ENCODE peak calls at places on chromosomes 4 and X, in ten cellular contexts. H is brain pericyte; U is activated CD4-positive, alpha-beta T cell treated with anti-CD3 and anti-CD28 coated beads for 1 hour; X is hypothalamus; Y is left kidney; B is ACHN; A is kidney epithelial cell; F is CD8-positive, alpha-beta T cell; M is AML-193; I is globus pallidus. J is an unnamed sample.

GRCh38 chr4:188329526-188329925 is 190.3 kb downstream of the TRIML1 start:
- DNase-seq in M (no peak), Y (no peak), H (no peak), B (no peak), F (no peak), U (no peak), X (no peak), I (no peak), A (no peak), J (no peak)

GRCh38 chr4:39609454-39609911 is 29.2 kb downstream of the SMIM14 start:
- DNase-seq in I (no peak), A (no peak), Y (no peak), F (no peak), B (no peak), U (no peak), H (no peak), M (no peak), X (no peak), J (no peak)

GRCh38 chr4:3168029-3168428 is 80.9 kb upstream of the MSANTD1 start:
- DNase-seq in M (no peak), U (no peak), Y (no peak), I (no peak), A (no peak), H (no peak), F (no peak), X (no peak), B (no peak), J (peak)

GRCh38 chrX:38426785-38427184 is 74.4 kb downstream of the OTC start:
- DNase-seq in B (no peak), I (no peak), A (no peak), F (no peak), U (no peak), M (no peak), H (no peak), X (no peak), Y (peak), J (peak)

GRCh38 chr4:107800686-107801085 is 24.0 kb upstream of the SGMS2 start:
- DNase-seq in F (no peak), Y (no peak), A (no peak), U (no peak), B (no peak), H (no peak), X (no peak), M (no peak), I (no peak), J (no peak)

GRCh38 chr4:6582889-6583504 is 8.0 kb downstream of the MAN2B2 start:
- DNase-seq in I (no peak), U (no peak), Y (no peak), X (no peak), B (peak), F (no peak), A (no peak), H (no peak), M (no peak), J (no peak)

GRCh38 chr4:165517216-165517615 is 138.4 kb downstream of the CPE start:
- DNase-seq in B (no peak), F (no peak), U (no peak), A (no peak), Y (no peak), M (no peak), X (no peak), H (no peak), I (no peak), J (no peak)

GRCh38 chr4:9771069-9771468 is 10.4 kb upstream of the DRD5 start:
- DNase-seq in X (no peak), I (no peak), A (no peak), M (peak), B (no peak), H (no peak), U (no peak), Y (no peak), F (no peak), J (no peak)

GRCh38 chrX:72247206-72247944 is 8.5 kb upstream of the ERCC6L start:
- DNase-seq in H (no peak), M (no peak), U (no peak), X (no peak), A (no peak), F (no peak), I (no peak), Y (no peak), B (no peak), J (no peak)

GRCh38 chr4:89275587-89275986 is 32.0 kb downstream of the GPRIN3 start:
- DNase-seq in H (no peak), I (no peak), X (no peak), B (no peak), M (no peak), U (no peak), Y (peak), F (no peak), A (peak), J (no peak)

GRCh38 chr4:100299441-100299840 is 109.2 kb upstream of the DDIT4L start:
- DNase-seq in B (no peak), A (no peak), H (no peak), F (no peak), U (no peak), I (no peak), X (no peak), M (no peak), Y (no peak), J (no peak)

GRCh38 chr4:39823193-39823592 is 125.3 kb downstream of the UBE2K start:
- DNase-seq in X (no peak), Y (no peak), H (no peak), U (no peak), I (no peak), F (no peak), B (no peak), A (no peak), M (no peak), J (peak)

GRCh38 chrX:352582-353314 is 34.0 kb downstream of the PPP2R3B start:
- DNase-seq in B (no peak), Y (no peak), F (no peak), H (no peak), U (no peak), A (no peak), X (no peak), I (no peak), M (no peak), J (no peak)

GRCh38 chr4:127470290-127470809 is 162.4 kb upstream of the INTU start:
- DNase-seq in H (no peak), B (no peak), F (no peak), Y (no peak), X (no peak), U (no peak), M (no peak), A (no peak), I (no peak), J (no peak)

GRCh38 chr4:37748546-37748945 is 62.4 kb upstream of the RELL1 start:
- DNase-seq in Y (peak), B (no peak), M (peak), X (no peak), H (no peak), I (no peak), A (no peak), U (no peak), F (no peak), J (no peak)

GRCh38 chr4:26175905-26176304 is 144.9 kb upstream of the RBPJ start:
- DNase-seq in F (no peak), M (no peak), U (no peak), I (no peak), Y (no peak), X (no peak), B (no peak), H (no peak), A (no peak), J (no peak)

GRCh38 chr4:23818097-23818648 is 71.7 kb downstream of the PPARGC1A start:
- DNase-seq in H (no peak), I (no peak), F (no peak), B (no peak), U (no peak), A (no peak), X (no peak), M (no peak), Y (peak), J (no peak)

GRCh38 chrX:16839224-16839851 is 30.8 kb downstream of the RBBP7 start:
- DNase-seq in H (no peak), F (no peak), A (no peak), Y (no peak), M (no peak), U (no peak), I (no peak), B (no peak), X (no peak), J (peak)

J was measured in myocyte.